ENCODE peak calls at places on chromosomes 7 and 10, in seven cellular contexts. D is mucosa of gallbladder, W is NCI-H1694 treated with DMSO at 0.1 percent for 48 hours, O is left ventricle myocardium inferior, M is PC-9, N is NCI-H1092 treated with DMSO at 0.1 percent for 48 hours, E is islet precursor cell. Q is an unnamed sample.

GRCh38 chr10:11425288-11425595 is 186.2 kb downstream of the USP6NL start:
- DNase-seq in M (no peak), E (no peak), N (peak), W (no peak), O (no peak), D (no peak), Q (no peak)

GRCh38 chr10:22372298-22372697 is 27.0 kb downstream of the SPAG6 start:
- DNase-seq in M (no peak), E (no peak), O (no peak), W (no peak), D (no peak), N (no peak), Q (no peak)

GRCh38 chr7:129949292-129950133 is 3.2 kb downstream of the UBE2H start:
- DNase-seq in W (no peak), N (peak), E (peak), O (no peak), D (peak), M (peak), Q (peak)

GRCh38 chr7:44056681-44057080 is 8.7 kb downstream of the PGAM2 start:
- DNase-seq in D (no peak), W (no peak), E (no peak), O (peak), N (no peak), M (no peak), Q (no peak)

GRCh38 chr7:130363156-130363847 is 17.0 kb upstream of the CPA1 start:
- DNase-seq in E (peak), W (no peak), O (no peak), D (no peak), M (peak), N (no peak), Q (no peak)

GRCh38 chr10:28125701-28126100 is 126.8 kb upstream of the ODAD2 start:
- DNase-seq in M (no peak), D (no peak), O (no peak), E (no peak), W (no peak), N (no peak), Q (no peak)

GRCh38 chr10:118523775-118524174 is 71.7 kb downstream of the PRLHR start:
- DNase-seq in O (no peak), W (no peak), E (no peak), M (no peak), N (no peak), D (no peak), Q (no peak)

GRCh38 chr7:36131026-36131425 is 22.0 kb upstream of the EEPD1 start:
- DNase-seq in W (no peak), D (no peak), O (no peak), N (no peak), M (no peak), E (no peak), Q (no peak)

GRCh38 chr10:90742189-90742588 is 115.7 kb downstream of the HTR7 start:
- DNase-seq in N (no peak), W (no peak), O (no peak), E (peak), D (no peak), M (no peak), Q (no peak)

GRCh38 chr7:76155938-76156337 is 45.8 kb upstream of the SRRM3 start:
- DNase-seq in M (no peak), E (no peak), W (no peak), N (no peak), D (peak), O (peak), Q (no peak)

GRCh38 chr7:159014297-159015062 is 130.2 kb downstream of the VIPR2 start:
- DNase-seq in M (no peak), N (no peak), O (no peak), E (no peak), D (no peak), W (no peak), Q (no peak)

GRCh38 chr7:5296015-5296621 is 13.4 kb downstream of the SLC29A4 start:
- DNase-seq in N (no peak), W (no peak), M (no peak), D (no peak), E (no peak), O (no peak), Q (no peak)

GRCh38 chr7:77316219-77316978 is 99.8 kb downstream of the GSAP start:
- DNase-seq in E (no peak), O (no peak), N (no peak), M (no peak), D (no peak), W (no peak), Q (no peak)

GRCh38 chr7:66047426-66047825 is 28.2 kb upstream of the ASL start:
- DNase-seq in N (no peak), D (no peak), E (peak), M (peak), W (no peak), O (no peak), Q (no peak)

GRCh38 chr10:15084502-15084922 is 4.1 kb downstream of the ACBD7 start:
- DNase-seq in N (no peak), W (no peak), M (peak), E (no peak), O (no peak), D (peak), Q (peak)

GRCh38 chr7:96870934-96871333 is 134.4 kb upstream of the DLX6 start:
- DNase-seq in E (no peak), N (no peak), W (no peak), O (no peak), M (no peak), D (no peak), Q (no peak)

Q was measured in DMS 273 treated with DMSO at 0.1 percent for 48 hours.